ENCODE peak calls at places on chromosomes 6 and 20, in seven cellular contexts. One of them, this sample, is unnamed.

GRCh38 chr6:106974337-106974998 is at the start of gene CD24:
- DNase-seq in NCI-H69: peak
- DNase-seq in NCI-H2081: peak
- DNase-seq in omental fat pad: no peak
- DNase-seq in colonic mucosa: peak
- DNase-seq in Right ventricle myocardium superior: peak
- DNase-seq in pulmonary artery endothelial cell: no peak
- DNase-seq in this sample: peak

GRCh38 chr20:41094656-41095055 is 42.7 kb upstream of the PLCG1 start:
- DNase-seq in colonic mucosa: no peak
- DNase-seq in pulmonary artery endothelial cell: no peak
- DNase-seq in Right ventricle myocardium superior: no peak
- DNase-seq in NCI-H2081: no peak
- DNase-seq in omental fat pad: no peak
- DNase-seq in NCI-H69: no peak
- DNase-seq in this sample: no peak

GRCh38 chr6:33742092-33742491 is 4.6 kb downstream of the IP6K3 start:
- DNase-seq in NCI-H69: peak
- DNase-seq in pulmonary artery endothelial cell: no peak
- DNase-seq in NCI-H2081: no peak
- DNase-seq in Right ventricle myocardium superior: peak
- DNase-seq in colonic mucosa: no peak
- DNase-seq in omental fat pad: no peak
- DNase-seq in this sample: no peak

GRCh38 chr6:41935190-41935569 is 6.4 kb downstream of the CCND3 start:
- DNase-seq in colonic mucosa: no peak
- DNase-seq in Right ventricle myocardium superior: no peak
- DNase-seq in omental fat pad: no peak
- DNase-seq in NCI-H2081: no peak
- DNase-seq in pulmonary artery endothelial cell: no peak
- DNase-seq in NCI-H69: no peak
- DNase-seq in this sample: no peak

GRCh38 chr6:107589199-107589598 is 99.3 kb downstream of the SOBP start:
- DNase-seq in omental fat pad: no peak
- DNase-seq in Right ventricle myocardium superior: no peak
- DNase-seq in colonic mucosa: no peak
- DNase-seq in pulmonary artery endothelial cell: no peak
- DNase-seq in NCI-H69: no peak
- DNase-seq in NCI-H2081: no peak
- DNase-seq in this sample: no peak

GRCh38 chr6:11606287-11606686 is 68.7 kb downstream of the TMEM170B start:
- DNase-seq in pulmonary artery endothelial cell: peak
- DNase-seq in colonic mucosa: no peak
- DNase-seq in Right ventricle myocardium superior: no peak
- DNase-seq in omental fat pad: no peak
- DNase-seq in NCI-H2081: peak
- DNase-seq in NCI-H69: peak
- DNase-seq in this sample: peak

GRCh38 chr6:149895702-149896310 is 2.1 kb downstream of the RAET1E start:
- DNase-seq in colonic mucosa: peak
- DNase-seq in NCI-H2081: no peak
- DNase-seq in pulmonary artery endothelial cell: no peak
- DNase-seq in NCI-H69: peak
- DNase-seq in omental fat pad: no peak
- DNase-seq in Right ventricle myocardium superior: peak
- DNase-seq in this sample: no peak

GRCh38 chr20:4112490-4113420 is 97.4 kb upstream of the RNF24 start:
- DNase-seq in omental fat pad: no peak
- DNase-seq in pulmonary artery endothelial cell: no peak
- DNase-seq in NCI-H2081: no peak
- DNase-seq in colonic mucosa: peak
- DNase-seq in NCI-H69: peak
- DNase-seq in Right ventricle myocardium superior: peak
- DNase-seq in this sample: peak

GRCh38 chr20:40323411-40323810 is 365.6 kb downstream of the MAFB start:
- DNase-seq in colonic mucosa: no peak
- DNase-seq in Right ventricle myocardium superior: no peak
- DNase-seq in NCI-H2081: no peak
- DNase-seq in pulmonary artery endothelial cell: no peak
- DNase-seq in omental fat pad: no peak
- DNase-seq in NCI-H69: peak
- DNase-seq in this sample: no peak

GRCh38 chr6:134267917-134268361 is 50.0 kb downstream of the SGK1 start:
- DNase-seq in Right ventricle myocardium superior: no peak
- DNase-seq in NCI-H69: peak
- DNase-seq in colonic mucosa: peak
- DNase-seq in NCI-H2081: no peak
- DNase-seq in pulmonary artery endothelial cell: no peak
- DNase-seq in omental fat pad: no peak
- DNase-seq in this sample: no peak

GRCh38 chr6:76593668-76594067 is 521.2 kb upstream of the IMPG1 start:
- DNase-seq in colonic mucosa: no peak
- DNase-seq in NCI-H69: peak
- DNase-seq in pulmonary artery endothelial cell: no peak
- DNase-seq in Right ventricle myocardium superior: no peak
- DNase-seq in NCI-H2081: no peak
- DNase-seq in omental fat pad: no peak
- DNase-seq in this sample: no peak

GRCh38 chr6:137738931-137739504 is 128.0 kb upstream of the TNFAIP3 start:
- DNase-seq in NCI-H69: no peak
- DNase-seq in Right ventricle myocardium superior: no peak
- DNase-seq in omental fat pad: no peak
- DNase-seq in colonic mucosa: no peak
- DNase-seq in pulmonary artery endothelial cell: no peak
- DNase-seq in NCI-H2081: no peak
- DNase-seq in this sample: no peak

GRCh38 chr6:43604174-43604573 is 24.9 kb downstream of the GTPBP2 start:
- DNase-seq in NCI-H69: no peak
- DNase-seq in NCI-H2081: no peak
- DNase-seq in pulmonary artery endothelial cell: peak
- DNase-seq in omental fat pad: no peak
- DNase-seq in Right ventricle myocardium superior: no peak
- DNase-seq in colonic mucosa: no peak
- DNase-seq in this sample: no peak

GRCh38 chr20:24720957-24721356 is 228.1 kb upstream of the CST7 start:
- DNase-seq in pulmonary artery endothelial cell: no peak
- DNase-seq in NCI-H2081: no peak
- DNase-seq in omental fat pad: no peak
- DNase-seq in NCI-H69: peak
- DNase-seq in colonic mucosa: no peak
- DNase-seq in Right ventricle myocardium superior: no peak
- DNase-seq in this sample: no peak

GRCh38 chr20:24934101-24934661 is 14.9 kb upstream of the CST7 start:
- DNase-seq in pulmonary artery endothelial cell: no peak
- DNase-seq in NCI-H2081: no peak
- DNase-seq in NCI-H69: no peak
- DNase-seq in colonic mucosa: peak
- DNase-seq in Right ventricle myocardium superior: no peak
- DNase-seq in omental fat pad: no peak
- DNase-seq in this sample: no peak

GRCh38 chr6:7234547-7234946 is 78.5 kb downstream of the SSR1 start:
- DNase-seq in NCI-H2081: no peak
- DNase-seq in pulmonary artery endothelial cell: no peak
- DNase-seq in omental fat pad: no peak
- DNase-seq in NCI-H69: no peak
- DNase-seq in colonic mucosa: no peak
- DNase-seq in Right ventricle myocardium superior: no peak
- DNase-seq in this sample: no peak

GRCh38 chr20:4065405-4065841 is 50.1 kb upstream of the RNF24 start:
- DNase-seq in pulmonary artery endothelial cell: no peak
- DNase-seq in NCI-H69: no peak
- DNase-seq in NCI-H2081: no peak
- DNase-seq in omental fat pad: no peak
- DNase-seq in Right ventricle myocardium superior: no peak
- DNase-seq in colonic mucosa: no peak
- DNase-seq in this sample: no peak

GRCh38 chr6:153800580-153800979 is 238.5 kb upstream of the OPRM1 start:
- DNase-seq in Right ventricle myocardium superior: no peak
- DNase-seq in omental fat pad: no peak
- DNase-seq in pulmonary artery endothelial cell: no peak
- DNase-seq in NCI-H2081: no peak
- DNase-seq in colonic mucosa: no peak
- DNase-seq in NCI-H69: no peak
- DNase-seq in this sample: no peak

This sample was measured in stomach.